ENCODE peak calls at places on chromosome 10, in seven cellular contexts. J, X, O, H, N, B and V are unnamed samples.

GRCh38 chr10:18681971-18682403 is 22.8 kb downstream of the ARL5B start:
- DNase-seq in H (no peak), B (no peak), O (no peak), N (no peak), J (no peak), X (no peak), V (no peak)

GRCh38 chr10:28432210-28432676 is 100.7 kb upstream of the WAC start:
- DNase-seq in O (peak), H (no peak), X (peak), J (peak), B (peak), N (peak), V (peak)

GRCh38 chr10:10685566-10685965 is 332.1 kb upstream of the CELF2 start:
- DNase-seq in J (no peak), N (no peak), H (no peak), X (no peak), B (no peak), O (no peak), V (no peak)

GRCh38 chr10:63887026-63887589 is 365.9 kb downstream of the REEP3 start:
- DNase-seq in X (no peak), H (no peak), N (no peak), O (no peak), B (no peak), J (no peak), V (no peak)

GRCh38 chr10:72419241-72419640 is 64.5 kb upstream of the DNAJB12 start:
- DNase-seq in B (no peak), N (no peak), X (no peak), H (no peak), O (no peak), J (no peak), V (no peak)

GRCh38 chr10:124105594-124105993 is 12.2 kb upstream of the CHST15 start:
- DNase-seq in N (no peak), B (no peak), X (no peak), J (no peak), H (no peak), O (no peak), V (no peak)

GRCh38 chr10:44647877-44648542 is 263.1 kb upstream of the CXCL12 start:
- DNase-seq in H (no peak), O (no peak), B (no peak), J (peak), X (no peak), N (no peak), V (peak)

GRCh38 chr10:32207544-32207943 is 139.4 kb downstream of the EPC1 start:
- DNase-seq in N (peak), B (peak), J (peak), O (peak), H (peak), X (no peak), V (peak)

GRCh38 chr10:114389429-114389828 is 14.9 kb downstream of the AFAP1L2 start:
- DNase-seq in H (no peak), N (no peak), J (no peak), O (no peak), X (no peak), B (no peak), V (peak)

GRCh38 chr10:24706479-24707118 is 17.1 kb downstream of the ARHGAP21 start:
- DNase-seq in X (no peak), N (no peak), B (peak), O (peak), J (peak), H (no peak), V (peak)